ENCODE peak calls at places on chromosomes 5 and 9, in nine cellular contexts. V is sigmoid colon, J is IMR-90, D is NB4, I is tibial nerve, Y is vagina, Q is Peyer's patch, G is prostate gland, L is A549. P is an unnamed sample.

GRCh38 chr9:94097788-94098413 is 13.6 kb downstream of the PTPDC1 start:
- DNase-seq in V (peak), Y (no peak), G (no peak), L (peak), D (no peak), Q (no peak), I (no peak), J (peak), P (no peak)

GRCh38 chr9:21314152-21314551 is 9.0 kb upstream of the IFNA5 start:
- DNase-seq in Y (no peak), L (no peak), G (no peak), D (no peak), Q (no peak), V (no peak), J (no peak), I (no peak), P (no peak)

GRCh38 chr9:5072871-5073270 is 87.8 kb downstream of the JAK2 start:
- DNase-seq in L (no peak), Q (no peak), G (no peak), J (no peak), D (no peak), I (no peak), Y (no peak), V (no peak), P (no peak)

GRCh38 chr9:75866273-75866871 is 24.1 kb upstream of the PCSK5 start:
- DNase-seq in I (peak), D (peak), Q (peak), V (no peak), J (peak), L (peak), G (peak), Y (no peak), P (no peak)

GRCh38 chr5:137122075-137122474 is 377.1 kb downstream of the SPOCK1 start:
- DNase-seq in J (peak), Y (no peak), D (no peak), V (no peak), I (no peak), Q (no peak), G (no peak), L (no peak), P (no peak)

GRCh38 chr5:67417839-67418238 is 221.2 kb upstream of the CD180 start:
- DNase-seq in Q (no peak), L (no peak), V (no peak), Y (no peak), I (no peak), G (no peak), D (no peak), J (no peak), P (no peak)

GRCh38 chr5:151224372-151224771 is 480 bp upstream of the CCDC69 start:
- DNase-seq in J (no peak), Y (no peak), L (no peak), Q (no peak), V (peak), G (no peak), I (no peak), D (no peak), P (no peak)

GRCh38 chr5:175344331-175345200 is 99.4 kb downstream of the DRD1 start:
- DNase-seq in G (peak), V (no peak), Y (no peak), J (peak), L (peak), D (no peak), I (no peak), Q (no peak), P (no peak)

GRCh38 chr5:82405618-82406199 is 127.6 kb upstream of the RPS23 start:
- DNase-seq in V (no peak), Q (no peak), D (peak), I (no peak), L (no peak), Y (no peak), G (no peak), J (peak), P (no peak)

GRCh38 chr5:109692011-109692410 is 2.3 kb downstream of the MAN2A1 start:
- DNase-seq in L (no peak), V (no peak), J (peak), G (no peak), D (peak), Y (no peak), Q (no peak), I (no peak), P (no peak)

GRCh38 chr5:89187883-89188465 is 305.0 kb upstream of the MEF2C start:
- DNase-seq in D (no peak), J (no peak), Q (no peak), V (no peak), G (no peak), L (no peak), Y (no peak), I (no peak), P (no peak)

GRCh38 chr9:133579231-133579560 is 30.0 kb downstream of the FAM163B start:
- DNase-seq in Y (no peak), G (no peak), J (no peak), Q (no peak), L (no peak), D (no peak), I (no peak), V (no peak), P (no peak)

GRCh38 chr5:118937393-118938061 is 50.8 kb downstream of the DTWD2 start:
- DNase-seq in Y (no peak), D (no peak), J (no peak), V (no peak), Q (no peak), I (no peak), L (no peak), G (no peak), P (no peak)

GRCh38 chr5:140344683-140345423 is 1.6 kb downstream of the HBEGF start:
- DNase-seq in Q (peak), V (no peak), L (no peak), J (peak), D (peak), I (no peak), G (no peak), Y (no peak), P (no peak)

GRCh38 chr5:179816401-179817070 is 4.2 kb upstream of the SQSTM1 start:
- DNase-seq in Y (no peak), L (no peak), J (no peak), V (no peak), G (no peak), Q (no peak), D (no peak), I (no peak), P (no peak)

GRCh38 chr9:135904121-135904520 is 3.2 kb downstream of the CAMSAP1 start:
- DNase-seq in V (peak), D (no peak), G (no peak), L (no peak), I (no peak), J (no peak), Y (no peak), Q (no peak), P (no peak)

GRCh38 chr9:15377625-15378252 is 44.9 kb upstream of the SNAPC3 start:
- DNase-seq in D (peak), V (no peak), J (no peak), Q (no peak), G (no peak), I (no peak), L (no peak), Y (no peak), P (no peak)

GRCh38 chr5:52356311-52356918 is 431.3 kb upstream of the ITGA1 start:
- DNase-seq in Y (no peak), G (no peak), V (no peak), D (peak), L (peak), I (no peak), J (peak), Q (no peak), P (no peak)

GRCh38 chr9:35489313-35490154 is at the start of gene RUSC2:
- DNase-seq in G (peak), D (peak), V (peak), Q (peak), L (peak), J (peak), I (peak), Y (peak), P (peak)

GRCh38 chr5:141342773-141343172 is 856 bp upstream of the PCDHGA3 start:
- DNase-seq in D (no peak), G (no peak), I (no peak), V (no peak), Q (no peak), J (no peak), L (no peak), Y (no peak), P (no peak)

GRCh38 chr9:126777733-126778132 is 27.1 kb upstream of the ZBTB43 start:
- DNase-seq in J (no peak), Q (no peak), G (no peak), V (no peak), D (no peak), L (no peak), Y (no peak), I (no peak), P (no peak)

GRCh38 chr9:90165281-90165680 is 477.3 kb downstream of the DIRAS2 start:
- DNase-seq in G (no peak), L (no peak), Q (peak), D (no peak), Y (no peak), V (no peak), I (no peak), J (no peak), P (no peak)

GRCh38 chr5:135107101-135107500 is 73.1 kb upstream of the PITX1 start:
- DNase-seq in L (no peak), V (peak), G (no peak), Y (no peak), J (no peak), I (no peak), D (peak), Q (no peak), P (no peak)

GRCh38 chr9:128124873-128125574 is 2.5 kb downstream of the PTGES2 start:
- DNase-seq in G (peak), Q (peak), I (peak), J (peak), D (peak), Y (no peak), L (peak), V (peak), P (peak)
- H3K4me3 ChIP-seq in G (no peak), Q (no peak), I (no peak), J (no peak), D (peak), Y (no peak), L (no peak), V (no peak), P (no peak)

DNA sequence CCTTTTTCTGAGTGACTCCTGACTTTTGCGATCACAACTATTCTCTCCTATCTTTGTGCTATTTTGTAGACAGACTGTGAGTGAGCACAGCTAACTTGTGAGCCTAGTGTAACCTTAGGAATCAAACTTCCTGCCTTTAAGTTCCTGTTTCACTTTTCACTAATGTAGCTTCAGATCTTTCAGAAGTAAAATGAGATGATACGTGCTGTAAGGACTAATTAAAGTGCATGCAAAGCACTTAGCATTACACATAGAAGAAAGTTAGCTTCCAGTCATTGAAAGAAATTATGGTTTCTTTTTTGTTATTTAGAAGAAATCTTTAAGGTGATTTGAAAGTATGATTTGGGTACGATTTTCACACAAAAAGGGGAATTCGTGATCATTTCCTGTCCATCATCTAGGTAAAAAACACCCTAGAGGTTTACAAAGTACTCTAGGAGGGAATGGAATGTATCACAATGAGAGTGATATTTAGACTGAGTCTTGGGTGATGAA is 122.7 kb downstream of the ST8SIA4 start:
- DNase-seq in Y (no peak), G (no peak), I (no peak), L (no peak), V (no peak), Q (no peak), J (no peak), D (peak), P (no peak)
- TF ChIP-seq POLR2A in Y (no peak), G (no peak), I (no peak), L (no peak), V (no peak), Q (no peak), J (no peak), D (no peak), P (no peak)

GRCh38 chr5:34655354-34655991 is 655 bp upstream of the RAI14 start:
- DNase-seq in V (peak), I (peak), Y (peak), D (peak), G (peak), Q (peak), J (peak), L (peak), P (peak)
- H3K4me3 ChIP-seq in V (peak), I (peak), Y (peak), D (no peak), G (peak), Q (peak), J (peak), L (peak), P (peak)

GRCh38 chr9:115209601-115210306 is 91.8 kb upstream of the TNC start:
- DNase-seq in G (no peak), I (no peak), D (no peak), J (peak), L (peak), Q (peak), V (no peak), Y (no peak), P (no peak)
- TF ChIP-seq POLR2A in G (no peak), I (no peak), D (no peak), J (no peak), L (no peak), Q (no peak), V (no peak), Y (no peak), P (no peak)

GRCh38 chr9:114396558-114397218 is 8.9 kb upstream of the AKNA start:
- DNase-seq in J (peak), Q (no peak), L (peak), I (no peak), G (no peak), D (no peak), Y (no peak), V (peak), P (no peak)
- H3K4me3 ChIP-seq in J (no peak), Q (no peak), L (peak), I (no peak), G (no peak), D (peak), Y (peak), V (no peak), P (no peak)

GRCh38 chr5:1633605-1634336 is 110.0 kb upstream of the LPCAT1 start:
- DNase-seq in I (peak), Q (peak), L (peak), D (peak), G (peak), Y (no peak), V (peak), J (peak), P (peak)
- TF ChIP-seq POLR2A in I (peak), Q (peak), L (peak), D (no peak), G (peak), Y (peak), V (peak), J (peak), P (peak)

DNA sequence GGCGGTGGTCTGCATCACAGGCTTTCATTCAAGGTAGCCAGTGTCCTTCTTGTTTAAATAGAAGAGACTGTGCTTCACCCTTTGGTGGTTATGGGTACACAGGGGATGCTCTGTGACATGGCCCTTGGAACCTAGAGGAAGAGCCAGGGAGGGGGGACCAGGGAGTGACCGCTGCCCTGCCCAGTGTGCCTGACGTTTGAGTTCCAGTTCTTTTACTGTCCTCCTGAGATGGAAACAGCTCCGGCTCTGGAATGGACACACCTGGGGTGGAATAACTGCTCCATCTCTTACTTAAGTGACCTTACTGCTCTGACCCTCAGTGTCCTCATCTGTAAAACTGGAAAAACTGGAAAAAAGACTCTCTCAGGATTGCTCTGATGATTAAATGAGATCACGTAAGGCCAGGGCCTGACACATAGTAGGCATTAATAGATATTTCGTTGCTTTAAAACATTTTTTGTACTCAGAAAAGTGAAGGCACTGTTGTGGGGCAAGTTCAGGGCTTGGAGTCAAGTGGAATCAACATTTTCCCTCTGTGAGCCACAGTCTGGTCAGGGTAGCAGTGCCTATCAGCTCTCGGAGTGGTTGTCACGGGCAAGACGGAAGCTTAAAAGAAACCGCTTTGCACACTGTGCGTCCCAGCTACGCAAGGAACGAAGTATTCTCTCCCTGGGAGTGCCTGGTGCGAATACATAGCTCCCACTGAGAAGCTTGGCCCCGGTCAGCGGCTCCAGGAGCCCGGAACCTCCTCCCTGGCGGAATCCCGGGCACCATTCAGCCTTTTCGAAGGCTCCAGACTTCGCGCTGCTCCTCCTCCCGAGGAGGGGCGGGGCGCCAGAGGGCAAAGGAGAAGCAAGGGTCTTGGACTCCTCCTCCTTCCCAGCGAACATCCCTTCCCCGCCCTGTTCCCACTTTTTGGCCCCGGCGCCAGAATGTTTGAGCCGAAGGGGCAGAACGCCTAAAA is 5.8 kb downstream of the POU4F3 start:
- DNase-seq in Y (no peak), J (no peak), G (no peak), I (no peak), D (no peak), V (no peak), Q (no peak), L (no peak), P (no peak)
- H3K4me3 ChIP-seq in Y (peak), J (no peak), G (no peak), I (no peak), D (no peak), V (peak), Q (no peak), L (no peak), P (no peak)

DNA sequence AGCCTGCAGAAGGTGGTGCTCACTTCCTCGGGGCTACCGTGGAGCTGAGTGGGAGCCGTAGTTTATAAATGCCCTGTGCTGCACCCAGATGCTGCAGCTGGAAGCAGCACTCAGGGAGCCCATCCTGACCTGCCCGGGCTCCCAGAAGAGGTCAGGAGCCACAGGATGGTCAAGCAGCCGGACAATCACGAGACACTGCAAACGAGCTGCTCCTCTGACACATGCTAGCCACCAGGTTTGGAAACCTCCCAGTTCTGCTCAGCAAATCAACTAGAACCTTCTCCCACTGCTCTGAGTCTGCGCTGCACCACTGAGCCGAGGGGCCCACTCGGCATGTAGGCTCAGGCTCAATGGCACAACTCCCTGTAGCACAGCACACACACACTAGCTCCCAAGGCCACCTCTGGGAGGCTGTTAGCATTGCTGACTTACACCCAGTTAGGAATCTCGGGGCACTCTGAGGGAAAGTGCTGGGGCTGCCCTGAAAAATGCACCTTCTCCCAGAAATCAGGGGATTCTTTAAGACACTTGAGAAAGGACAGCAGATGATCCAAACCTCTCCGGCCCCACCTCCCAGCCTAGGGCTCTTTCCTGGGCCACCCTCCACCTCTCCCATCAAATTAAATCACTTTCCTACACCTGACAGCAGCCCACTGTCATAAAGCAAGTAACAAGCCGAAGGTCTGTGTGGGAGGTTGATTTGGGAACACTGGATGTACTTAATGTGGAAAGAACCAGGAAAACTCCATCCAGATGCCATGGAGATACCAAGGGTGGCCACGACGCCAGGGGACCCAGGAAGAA is 59.1 kb downstream of the PSMB7 start:
- DNase-seq in V (no peak), Q (no peak), D (no peak), L (no peak), Y (no peak), I (no peak), J (no peak), G (no peak), P (no peak)
- TF ChIP-seq POLR2A in V (no peak), Q (no peak), D (no peak), L (no peak), Y (no peak), I (no peak), J (no peak), G (no peak), P (no peak)

GRCh38 chr9:123678038-123678877 is 251.7 kb downstream of the DENND1A start:
- DNase-seq in V (no peak), D (no peak), Y (no peak), I (no peak), G (no peak), J (peak), L (peak), Q (peak), P (no peak)

GRCh38 chr9:123680382-123680781 is 249.5 kb downstream of the DENND1A start:
- DNase-seq in V (no peak), Y (no peak), D (no peak), G (no peak), L (no peak), Q (no peak), I (no peak), J (no peak), P (no peak)

GRCh38 chr9:123679330-123679987 is 250.5 kb downstream of the DENND1A start:
- DNase-seq in V (no peak), D (no peak), I (no peak), G (no peak), L (no peak), Y (no peak), J (peak), Q (peak), P (no peak)

GRCh38 chr9:123682746-123683145 is 247.2 kb downstream of the DENND1A start:
- DNase-seq in Y (no peak), V (no peak), Q (no peak), D (no peak), I (no peak), J (no peak), L (no peak), G (no peak), P (no peak)

GRCh38 chr9:123678878-123679329 is 251.0 kb downstream of the DENND1A start:
- DNase-seq in D (no peak), V (no peak), I (no peak), Y (no peak), L (no peak), G (no peak), J (peak), Q (no peak), P (no peak)
- H3K4me3 ChIP-seq in D (no peak), V (no peak), I (no peak), Y (no peak), L (no peak), G (no peak), J (no peak), Q (no peak), P (no peak)

DNA sequence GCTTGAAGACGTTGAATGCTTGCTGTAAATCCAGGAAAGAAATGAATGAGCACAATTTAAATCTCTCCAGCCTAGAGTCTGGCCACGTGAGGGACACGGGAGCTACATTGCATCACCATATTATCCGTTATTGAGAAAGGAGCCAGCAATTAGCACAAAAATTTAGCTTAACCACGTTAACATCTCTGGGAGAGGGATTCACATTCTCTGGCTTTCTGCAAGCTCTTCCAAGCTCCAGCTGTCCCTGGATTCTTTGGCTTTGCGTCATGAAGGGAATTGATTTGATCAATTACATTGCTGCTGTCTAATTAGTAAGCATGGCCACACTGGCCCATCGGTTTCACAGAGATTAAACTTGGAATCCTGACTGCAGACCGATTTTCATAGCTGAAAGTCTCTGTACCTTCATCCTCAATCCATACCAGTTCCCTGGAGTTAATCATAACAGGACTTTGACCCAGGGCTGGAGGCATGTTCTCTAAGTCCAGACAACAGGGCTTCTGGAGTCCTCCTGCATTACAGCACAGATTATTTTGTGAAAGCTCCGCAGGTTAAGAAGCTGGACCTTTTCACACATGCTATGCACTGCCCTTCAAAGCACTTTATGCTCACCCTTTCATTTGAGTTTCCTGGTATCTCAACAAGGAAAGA is 31.6 kb downstream of the ADRA1B start:
- DNase-seq in G (no peak), J (peak), Q (peak), D (peak), V (no peak), I (no peak), Y (no peak), L (peak), P (no peak)
- TF ChIP-seq POLR2A in G (no peak), J (no peak), Q (no peak), D (no peak), V (no peak), I (no peak), Y (no peak), L (no peak), P (no peak)

P was measured in right lobe of liver.